ENCODE peak calls at places on chromosomes 3 and 15, in four cellular contexts. I is fibroblast of the aortic adventitia, P is right cardiac atrium, M is lower leg skin. Y is an unnamed sample.

GRCh38 chr15:90291679-90292356 is 26.3 kb downstream of the NGRN start:
- DNase-seq in M (no peak), P (no peak), I (no peak), Y (peak)

GRCh38 chr3:98985406-98985805 is 83.9 kb upstream of the DCBLD2 start:
- DNase-seq in P (no peak), M (no peak), I (peak), Y (no peak)

GRCh38 chr3:172608575-172608974 is 85.3 kb upstream of the TNFSF10 start:
- DNase-seq in M (no peak), I (no peak), P (no peak), Y (no peak)

GRCh38 chr3:11567516-11568467 is 75.9 kb downstream of the VGLL4 start:
- DNase-seq in M (no peak), P (peak), I (peak), Y (no peak)

GRCh38 chr3:107969525-107969924 is 121.3 kb downstream of the CD47 start:
- DNase-seq in P (no peak), M (no peak), I (no peak), Y (no peak)

GRCh38 chr3:150920236-150920635 is 15.0 kb upstream of the MINDY4B start:
- DNase-seq in M (no peak), P (no peak), I (no peak), Y (no peak)

GRCh38 chr3:41863024-41863423 is 98.9 kb downstream of the ULK4 start:
- DNase-seq in I (no peak), M (no peak), P (no peak), Y (no peak)

GRCh38 chr3:196757876-196758739 is 18.5 kb downstream of the PAK2 start:
- DNase-seq in M (no peak), I (peak), P (no peak), Y (no peak)

GRCh38 chr3:181773921-181774320 is 62.2 kb downstream of the SOX2 start:
- DNase-seq in I (no peak), P (no peak), M (no peak), Y (no peak)

GRCh38 chr3:14403636-14404395 is 1.4 kb downstream of the SLC6A6 start:
- DNase-seq in M (peak), P (peak), I (peak), Y (peak)

GRCh38 chr3:189554868-189555557 is 76.2 kb upstream of the TP63 start:
- DNase-seq in P (peak), M (no peak), I (no peak), Y (no peak)

GRCh38 chr3:114272271-114272670 is 21.6 kb upstream of the TIGIT start:
- DNase-seq in M (no peak), I (peak), P (no peak), Y (no peak)

GRCh38 chr15:32028921-32029320 is 1.4 kb upstream of the CHRNA7 start:
- DNase-seq in P (no peak), M (no peak), I (no peak), Y (no peak)
- H3K4me3 ChIP-seq in P (peak), M (no peak), I (no peak), Y (no peak)

DNA sequence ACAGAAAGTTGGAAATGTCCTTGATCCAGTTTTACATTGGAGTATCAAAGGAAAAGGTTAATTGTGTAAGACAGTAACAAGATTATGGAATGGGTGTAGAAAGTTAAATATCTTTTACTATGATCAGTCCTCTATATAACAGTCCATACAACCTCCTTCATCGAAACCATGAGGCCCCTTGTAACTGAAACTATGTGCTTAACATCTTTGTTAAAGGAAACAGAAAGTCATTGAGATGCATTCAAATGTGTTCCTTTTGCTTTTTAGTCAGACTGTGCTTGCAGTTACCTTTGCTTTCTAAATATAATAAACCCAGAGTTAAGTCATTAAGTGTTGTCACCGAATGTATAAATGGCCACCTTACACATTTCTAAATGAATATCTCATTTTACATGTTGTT is 1298.5 kb downstream of the ROBO2 start:
- DNase-seq in P (no peak), I (no peak), M (no peak), Y (no peak)
- H3K4me3 ChIP-seq in P (no peak), I (no peak), M (no peak), Y (no peak)

GRCh38 chr3:186362409-186362757 is 349 bp upstream of the DGKG start:
- DNase-seq in P (no peak), M (no peak), I (no peak), Y (no peak)

GRCh38 chr3:186360779-186361178 is 1.3 kb downstream of the DGKG start:
- DNase-seq in I (no peak), M (no peak), P (peak), Y (no peak)

GRCh38 chr3:186362988-186363387 is 954 bp upstream of the DGKG start:
- DNase-seq in M (no peak), I (no peak), P (no peak), Y (no peak)

GRCh38 chr3:186361246-186361611 is 805 bp downstream of the DGKG start:
- DNase-seq in I (no peak), P (no peak), M (no peak), Y (no peak)

DNA sequence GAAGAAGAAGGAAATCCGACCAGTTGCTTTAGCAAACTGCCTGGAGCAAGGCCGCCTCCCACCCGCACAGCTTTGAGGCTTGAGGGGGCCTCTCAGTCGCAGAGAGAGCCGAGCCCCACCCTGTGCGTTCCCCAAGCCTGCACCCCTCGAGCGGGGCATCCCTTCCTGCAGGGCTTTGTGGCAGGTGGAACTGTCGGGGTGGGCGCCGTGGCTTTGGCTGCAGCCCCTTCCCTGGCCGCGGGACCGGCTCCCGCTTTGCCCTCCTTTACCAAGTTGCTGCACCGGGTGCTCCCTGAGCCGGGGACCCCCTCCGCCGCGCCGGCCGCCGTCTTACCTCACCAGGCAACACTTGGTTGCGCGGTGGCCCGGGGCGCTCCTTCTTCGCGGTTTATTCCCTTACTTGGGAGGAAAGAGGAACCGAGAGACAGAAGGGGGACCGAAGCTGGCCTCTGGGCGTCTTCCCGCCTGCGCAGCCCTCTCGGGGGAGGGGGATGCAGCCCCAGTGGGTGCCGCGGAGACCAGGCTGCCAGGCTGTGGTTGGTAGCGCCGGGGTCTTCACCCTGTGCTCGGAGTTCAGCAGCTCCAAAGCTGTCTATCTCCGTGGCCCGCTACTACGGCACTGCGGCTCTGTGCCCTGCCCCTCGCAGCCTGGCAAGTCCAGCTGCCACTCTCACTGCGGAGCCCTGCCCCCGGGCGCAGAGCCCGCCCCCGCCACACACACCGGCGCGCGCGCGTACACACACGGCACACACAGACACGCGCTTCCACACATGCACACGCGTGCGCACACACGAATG is at the start of gene DGKG:
- DNase-seq in M (no peak), I (no peak), P (peak), Y (peak)
- H3K4me3 ChIP-seq in M (peak), I (no peak), P (peak), Y (peak)

DNA sequence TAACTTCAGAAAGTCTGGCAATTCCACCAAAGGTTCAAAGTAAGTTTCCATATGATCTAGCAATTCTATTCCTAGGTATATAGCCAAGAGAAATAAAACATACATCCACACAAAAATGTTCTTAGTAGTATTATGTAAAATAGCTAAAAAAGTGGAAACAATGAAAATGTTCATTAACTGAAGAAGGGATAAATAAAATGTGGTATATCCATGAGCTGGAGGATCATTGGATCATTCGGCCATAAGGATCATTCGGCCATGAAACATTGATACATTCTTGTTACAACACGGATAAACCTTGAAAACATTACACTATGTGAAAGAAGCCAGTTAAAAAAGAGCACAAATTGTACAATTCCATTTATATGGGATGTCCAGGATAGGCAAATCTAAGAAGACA is 2.4 kb downstream of the KPNA4 start:
- DNase-seq in I (no peak), P (no peak), M (no peak), Y (no peak)
- H3K4me3 ChIP-seq in I (peak), P (no peak), M (no peak), Y (no peak)

Y was measured in lung.